ENCODE peak calls at places on chromosomes 13 and 19, in four cellular contexts. N, A, X and I are unnamed samples.
A peak's percentile ranks its signal among the peaks of the same experiment; 100 is the strongest.

GRCh38 chr13:42056146-42056545 is 7.7 kb downstream of the DGKH start:
- DNase-seq in N (no peak), A (no peak), X (no peak), I (no peak)

GRCh38 chr19:37926255-37926654 is 19.2 kb downstream of the SIPA1L3 start:
- DNase-seq in N (no peak), A (no peak), X (no peak), I (no peak)

GRCh38 chr13:93249259-93249917 is 22.8 kb downstream of the GPC6 start:
- DNase-seq in N (no peak), A (no peak), X (no peak), I (no peak)

GRCh38 chr19:42175952-42176648 is 41.4 kb downstream of the DEDD2 start:
- DNase-seq in N (peak; percentile 65), A (no peak), X (no peak), I (no peak)

GRCh38 chr13:44393391-44393790 is 19.8 kb downstream of the SERP2 start:
- DNase-seq in N (no peak), A (no peak), X (no peak), I (no peak)

GRCh38 chr13:47426126-47426849 is 529.4 kb upstream of the HTR2A start:
- DNase-seq in N (no peak), A (no peak), X (no peak), I (peak; percentile 16)

GRCh38 chr13:95918860-95919259 is 134.3 kb downstream of the UGGT2 start:
- DNase-seq in N (no peak), A (no peak), X (no peak), I (no peak)

GRCh38 chr13:49649244-49649962 is 21.1 kb downstream of the ARL11 start:
- DNase-seq in N (peak; percentile 35), A (no peak), X (no peak), I (no peak)

GRCh38 chr19:56097306-56097705 is 23.8 kb downstream of the ZNF787 start:
- DNase-seq in N (no peak), A (no peak), X (no peak), I (no peak)

DNA sequence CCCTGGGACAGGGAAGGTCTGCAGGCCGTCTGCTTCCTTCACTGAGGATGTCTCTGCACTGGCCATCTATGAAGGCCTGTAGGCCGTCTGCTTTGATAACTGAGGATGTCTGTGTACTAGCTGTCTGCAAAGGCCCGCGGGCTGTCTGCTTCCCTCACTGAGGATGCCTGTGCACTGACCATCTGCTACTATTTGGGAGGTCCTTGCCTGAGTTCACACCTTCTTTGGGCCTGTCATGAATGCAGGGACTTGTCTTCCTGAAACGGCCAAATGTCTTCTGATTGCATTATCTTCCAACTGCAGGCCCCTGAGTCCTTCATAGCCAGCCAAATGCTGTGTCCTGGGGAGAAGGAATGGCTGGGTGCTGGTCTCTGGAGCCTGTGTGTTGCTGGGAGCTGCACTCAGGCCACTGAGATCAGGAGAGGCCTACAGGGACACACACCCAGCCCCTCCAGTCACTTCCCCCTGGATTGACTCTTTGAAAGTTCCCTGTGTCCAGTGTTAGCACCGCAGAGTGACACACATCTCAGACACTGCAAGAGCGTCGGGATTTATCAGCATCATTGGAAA is 72.9 kb downstream of the TEX29 start:
- DNase-seq in N (no peak), A (no peak), X (no peak), I (no peak)
- TF ChIP-seq CTCF in N (no peak), A (no peak), X (no peak), I (no peak)

DNA sequence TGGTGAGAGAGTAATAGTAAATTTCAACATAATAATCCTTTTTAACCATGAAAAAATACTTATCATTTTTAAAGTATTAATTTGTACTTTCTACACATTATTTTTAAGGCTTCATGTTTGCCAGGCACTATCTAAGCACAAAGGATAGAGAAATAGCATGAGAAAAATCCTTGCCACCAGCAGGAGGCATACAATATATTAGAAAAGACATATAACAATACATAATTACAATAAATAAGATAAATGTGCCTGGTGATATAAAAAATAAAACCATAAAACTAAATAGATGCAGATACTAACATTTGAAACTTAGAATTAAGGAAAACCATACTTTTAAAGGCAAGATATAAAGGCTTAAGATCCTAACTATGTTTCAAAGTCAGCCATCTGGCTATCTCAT is 1256.4 kb downstream of the DIAPH3 start:
- DNase-seq in N (no peak), A (no peak), X (no peak), I (no peak)
- TF ChIP-seq CTCF in N (peak; percentile 7), A (no peak), X (no peak), I (no peak)

DNA sequence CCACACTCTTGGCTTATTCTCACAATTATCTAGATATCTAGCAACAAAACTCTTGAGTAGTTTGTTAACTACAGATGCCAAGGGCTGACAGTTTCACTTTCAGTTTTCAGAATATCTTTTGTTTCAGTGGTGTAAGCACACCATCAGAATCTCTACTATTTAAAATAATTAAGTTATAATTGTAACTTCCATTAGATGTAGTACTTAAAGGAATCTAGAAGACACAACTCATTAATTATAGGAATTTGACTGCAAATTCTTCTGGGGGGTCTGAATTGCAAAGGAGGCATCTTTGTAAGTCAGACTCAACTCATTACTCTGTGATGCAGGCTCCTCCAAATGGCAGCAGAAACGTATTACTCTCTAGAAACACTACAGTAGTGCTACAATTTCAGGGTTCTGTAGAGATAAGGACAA is 44.9 kb upstream of the USPL1 start:
- DNase-seq in N (no peak), A (no peak), X (no peak), I (no peak)
- TF ChIP-seq CTCF in N (no peak), A (peak; percentile 32), X (peak; percentile 34), I (peak; percentile 40)

DNA sequence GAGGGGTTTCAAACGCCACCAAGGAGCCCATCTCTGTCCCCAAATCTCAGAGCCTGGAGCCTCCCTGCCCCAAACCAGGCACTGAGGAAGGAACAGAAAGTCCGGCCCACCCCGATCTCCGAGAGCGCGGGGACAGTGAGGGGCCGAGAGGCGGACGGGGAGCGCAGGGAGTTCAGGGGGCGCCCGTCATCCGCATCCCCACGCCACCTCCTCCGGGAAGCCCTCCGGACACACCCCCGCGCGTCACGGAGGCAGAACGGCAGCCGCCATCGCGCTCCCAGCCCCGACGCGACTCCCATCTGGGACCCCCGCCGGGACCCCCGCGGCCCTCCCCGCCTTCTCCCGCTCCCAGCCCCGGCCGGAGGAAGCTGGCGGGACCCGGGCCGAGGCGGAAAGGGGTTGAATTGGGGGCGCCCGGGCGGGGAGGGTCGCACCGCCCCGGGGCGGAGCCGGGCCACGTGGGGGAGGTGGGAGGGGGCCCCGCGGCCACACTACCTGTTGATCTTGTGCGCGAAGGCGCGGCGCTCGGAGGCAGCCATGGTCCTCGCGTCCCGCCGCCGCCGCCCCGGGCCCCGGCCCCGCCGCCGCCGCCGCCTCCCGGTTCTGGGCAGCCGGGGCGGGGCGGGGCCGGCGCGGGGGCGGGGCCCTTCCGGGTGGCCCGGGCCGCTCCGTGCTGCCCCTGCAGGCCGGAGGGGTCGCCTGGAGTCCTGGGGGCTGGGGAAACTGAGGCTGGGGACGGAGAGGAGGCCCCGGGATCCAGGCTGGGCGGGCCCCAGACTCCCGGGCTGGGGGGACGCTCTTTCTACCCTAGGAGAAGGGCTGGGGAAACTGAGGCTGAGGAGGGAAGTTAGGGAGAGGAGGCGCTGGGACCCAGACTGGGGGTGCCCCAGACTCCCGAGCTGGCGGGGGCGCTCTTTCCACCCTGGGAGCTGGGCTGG is at the start of gene DOCK6:
- DNase-seq in N (peak; percentile 80), A (no peak), X (no peak), I (no peak)
- TF ChIP-seq CTCF in N (peak; percentile 59), A (peak; percentile 69), X (peak; percentile 65), I (peak; percentile 42)